ENCODE peak calls at places on chromosome 1, in nine cellular contexts. T, B, J, E, C, K, W, S and U are unnamed samples.

GRCh38 chr1:24045766-24046165 is 65.6 kb upstream of the SRSF10 start:
- DNase-seq in J (no peak), K (no peak), B (peak), T (no peak), C (no peak), W (no peak), S (no peak), E (no peak), U (no peak)

GRCh38 chr1:204258213-204259115 is 44.7 kb upstream of the GOLT1A start:
- DNase-seq in J (no peak), S (peak), C (peak), B (peak), E (peak), W (peak), K (peak), T (peak), U (peak)

GRCh38 chr1:22689505-22689904 is 21.1 kb upstream of the EPHB2 start:
- DNase-seq in C (no peak), J (no peak), S (peak), E (no peak), B (peak), W (no peak), T (peak), K (peak), U (no peak)

GRCh38 chr1:94025383-94026340 is 95.3 kb downstream of the ABCA4 start:
- DNase-seq in T (peak), B (peak), S (peak), W (peak), E (peak), J (no peak), K (peak), C (no peak), U (no peak)

GRCh38 chr1:11233208-11233607 is 29.1 kb downstream of the MTOR start:
- DNase-seq in E (no peak), W (no peak), J (no peak), C (no peak), S (no peak), K (no peak), T (no peak), B (no peak), U (no peak)

GRCh38 chr1:29703596-29703995 is 467.3 kb downstream of the PTPRU start:
- DNase-seq in K (peak), T (peak), C (no peak), E (peak), J (no peak), B (peak), S (peak), W (peak), U (no peak)

GRCh38 chr1:27789511-27790154 is 16.6 kb downstream of the STX12 start:
- DNase-seq in J (no peak), S (no peak), T (peak), K (no peak), E (no peak), B (peak), W (no peak), C (no peak), U (no peak)

GRCh38 chr1:85585845-85586244 is 5.3 kb downstream of the CCN1 start:
- DNase-seq in J (no peak), W (no peak), C (no peak), E (no peak), K (no peak), T (peak), S (peak), B (peak), U (no peak)

GRCh38 chr1:163120372-163120771 is 51.2 kb downstream of the RGS4 start:
- DNase-seq in K (no peak), J (no peak), C (no peak), E (no peak), T (no peak), W (no peak), S (no peak), B (peak), U (no peak)

GRCh38 chr1:234998174-234998741 is 130.4 kb downstream of the TOMM20 start:
- DNase-seq in W (no peak), C (no peak), S (no peak), B (no peak), T (peak), K (no peak), E (no peak), J (no peak), U (no peak)

GRCh38 chr1:8423134-8423701 is 105.3 kb downstream of the SLC45A1 start:
- DNase-seq in C (no peak), K (no peak), W (no peak), B (peak), J (no peak), S (peak), E (peak), T (peak), U (no peak)

GRCh38 chr1:54124472-54124871 is 28.3 kb downstream of the CDCP2 start:
- DNase-seq in E (no peak), S (no peak), B (no peak), T (no peak), K (peak), J (no peak), C (no peak), W (no peak), U (no peak)

GRCh38 chr1:32063261-32063681 is 9.5 kb upstream of the TMEM39B start:
- DNase-seq in S (peak), E (no peak), C (no peak), T (peak), B (peak), J (no peak), W (no peak), K (peak), U (no peak)